ENCODE peak calls at places on chromosomes 16 and 17, in five cellular contexts. D is HepG2, K is NT2/D1, R is H1, A is GM12878. F is an unnamed sample.
A peak's percentile ranks its signal among the peaks of the same experiment; 100 is the strongest.

GRCh38 chr17:40600486-40601046 is 35.3 kb upstream of the CCR7 start:
- DNase-seq in D (no peak), K (no peak), R (no peak), A (no peak), F (no peak)

GRCh38 chr17:50631908-50632571 is 2.6 kb upstream of the ABCC3 start:
- DNase-seq in D (no peak), K (no peak), R (no peak), A (no peak), F (no peak)

GRCh38 chr16:56262148-56262878 is 71.0 kb downstream of the GNAO1 start:
- DNase-seq in D (no peak), K (no peak), R (no peak), A (no peak), F (no peak)

GRCh38 chr17:82495844-82496528 is 23.5 kb upstream of the FOXK2 start:
- DNase-seq in D (peak; percentile 48), K (no peak), R (peak; percentile 23), A (no peak), F (no peak)

GRCh38 chr17:46821482-46822387 is 3.2 kb upstream of the WNT3 start:
- DNase-seq in D (no peak), K (no peak), R (no peak), A (no peak), F (no peak)

GRCh38 chr16:31105677-31106213 is 2.4 kb upstream of the BCKDK start:
- DNase-seq in D (peak; percentile 79), K (peak; percentile 60), R (peak; percentile 41), A (no peak), F (peak; percentile 79)

GRCh38 chr16:30927789-30928378 is 4.5 kb downstream of the FBXL19 start:
- DNase-seq in D (peak; percentile 61), K (peak; percentile 85), R (peak; percentile 85), A (peak; percentile 35), F (peak; percentile 81)

GRCh38 chr17:82845163-82845807 is 5.5 kb upstream of the ZNF750 start:
- DNase-seq in D (no peak), K (no peak), R (no peak), A (no peak), F (no peak)

GRCh38 chr17:80892019-80892855 is 99.4 kb upstream of the CHMP6 start:
- DNase-seq in D (no peak), K (no peak), R (no peak), A (peak; percentile 77), F (peak; percentile 53)

GRCh38 chr17:17590141-17590735 is 1.3 kb downstream of the PEMT start:
- DNase-seq in D (no peak), K (no peak), R (no peak), A (no peak), F (no peak)

GRCh38 chr16:57235128-57236092 is 9.6 kb upstream of the ARL2BP start:
- DNase-seq in D (peak; percentile 29), K (no peak), R (no peak), A (no peak), F (no peak)

GRCh38 chr17:40648326-40648968 is 829 bp upstream of the SMARCE1 start:
- DNase-seq in D (peak; percentile 56), K (no peak), R (no peak), A (no peak), F (peak; percentile 25)

GRCh38 chr17:29587591-29587990 is 1.9 kb downstream of the GIT1 start:
- DNase-seq in D (no peak), K (no peak), R (no peak), A (no peak), F (no peak)

GRCh38 chr17:57638284-57638683 is 106.8 kb downstream of the CCDC182 start:
- DNase-seq in D (no peak), K (no peak), R (no peak), A (no peak), F (no peak)

GRCh38 chr17:57636274-57636673 is 108.8 kb downstream of the CCDC182 start:
- DNase-seq in D (no peak), K (no peak), R (no peak), A (no peak), F (no peak)

GRCh38 chr17:57637668-57638010 is 107.5 kb downstream of the CCDC182 start:
- DNase-seq in D (no peak), K (no peak), R (no peak), A (no peak), F (no peak)

GRCh38 chr17:57634713-57635465 is 110.2 kb downstream of the CCDC182 start:
- DNase-seq in D (no peak), K (no peak), R (no peak), A (no peak), F (no peak)

DNA sequence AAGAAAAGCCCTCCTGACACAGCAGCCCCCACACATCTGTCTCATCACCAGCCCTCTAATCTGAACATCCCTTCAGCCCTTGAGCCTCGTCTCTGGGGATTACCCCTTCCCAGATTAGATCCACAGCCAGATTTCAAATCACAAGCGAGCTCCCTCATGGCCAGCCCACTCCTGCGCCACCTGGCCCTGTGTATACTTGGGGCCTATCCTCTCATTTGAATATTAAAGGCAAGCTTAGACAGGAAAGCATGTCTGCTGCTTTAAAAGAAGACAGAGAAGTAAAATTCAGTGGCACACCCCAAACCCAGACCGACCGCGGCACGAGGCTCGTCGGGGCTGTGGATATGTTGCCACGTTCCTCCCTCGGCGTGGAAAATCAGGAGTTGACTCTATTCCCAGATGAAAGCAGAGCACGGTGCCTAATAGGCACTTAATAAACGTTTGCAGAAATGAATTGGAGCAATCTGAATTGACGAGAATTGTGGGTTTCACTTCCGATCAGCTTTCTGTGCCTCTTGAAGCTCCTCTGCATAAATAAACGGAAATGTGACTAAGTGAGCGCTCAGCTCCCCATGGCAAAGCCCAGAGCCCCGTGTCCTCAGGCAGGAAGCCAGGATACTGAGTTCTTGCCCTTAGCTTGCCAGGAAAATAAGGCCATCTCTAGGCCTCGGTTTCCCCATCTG is 108.0 kb downstream of the CCDC182 start:
- DNase-seq in D (no peak), K (no peak), R (no peak), A (no peak), F (no peak)
- TF ChIP-seq SUZ12 in D (no peak), K (no peak), R (no peak), A (no peak), F (no peak)

GRCh38 chr16:54447606-54448440 is 161.2 kb upstream of the IRX3 start:
- DNase-seq in D (no peak), K (no peak), R (no peak), A (no peak), F (no peak)
- TF ChIP-seq SUZ12 in D (no peak), K (no peak), R (no peak), A (no peak), F (no peak)

GRCh38 chr17:21419299-21420239 is 43.4 kb downstream of the KCNJ12 start:
- DNase-seq in D (no peak), K (no peak), R (no peak), A (no peak), F (no peak)
- TF ChIP-seq SUZ12 in D (no peak), K (no peak), R (no peak), A (no peak), F (no peak)

GRCh38 chr17:14373587-14374259 is 72.8 kb downstream of the HS3ST3B1 start:
- DNase-seq in D (peak; percentile 93), K (no peak), R (no peak), A (no peak), F (no peak)
- TF ChIP-seq SUZ12 in D (no peak), K (no peak), R (no peak), A (no peak), F (no peak)

GRCh38 chr16:53714080-53715050 is 10.4 kb downstream of the FTO start:
- DNase-seq in D (no peak), K (no peak), R (no peak), A (no peak), F (peak; percentile 43)
- TF ChIP-seq SUZ12 in D (no peak), K (no peak), R (no peak), A (no peak), F (no peak)

GRCh38 chr16:81841709-81842108 is 62.6 kb downstream of the PLCG2 start:
- DNase-seq in D (no peak), K (no peak), R (no peak), A (peak; percentile 63), F (no peak)

GRCh38 chr16:81842564-81843242 is 63.6 kb downstream of the PLCG2 start:
- DNase-seq in D (no peak), K (no peak), R (no peak), A (no peak), F (no peak)

GRCh38 chr16:81837312-81837748 is 58.2 kb downstream of the PLCG2 start:
- DNase-seq in D (no peak), K (no peak), R (no peak), A (no peak), F (no peak)

GRCh38 chr16:81836279-81837054 is 57.4 kb downstream of the PLCG2 start:
- DNase-seq in D (no peak), K (no peak), R (no peak), A (peak; percentile 71), F (no peak)

GRCh38 chr16:81838794-81839193 is 59.7 kb downstream of the PLCG2 start:
- DNase-seq in D (no peak), K (no peak), R (no peak), A (peak; percentile 57), F (no peak)
- TF ChIP-seq SUZ12 in D (no peak), K (no peak), R (no peak), A (no peak), F (no peak)

GRCh38 chr16:88886915-88887521 is 20.6 kb upstream of the PABPN1L start:
- DNase-seq in D (no peak), K (no peak), R (no peak), A (no peak), F (no peak)
- TF ChIP-seq SUZ12 in D (no peak), K (no peak), R (no peak), A (no peak), F (no peak)

DNA sequence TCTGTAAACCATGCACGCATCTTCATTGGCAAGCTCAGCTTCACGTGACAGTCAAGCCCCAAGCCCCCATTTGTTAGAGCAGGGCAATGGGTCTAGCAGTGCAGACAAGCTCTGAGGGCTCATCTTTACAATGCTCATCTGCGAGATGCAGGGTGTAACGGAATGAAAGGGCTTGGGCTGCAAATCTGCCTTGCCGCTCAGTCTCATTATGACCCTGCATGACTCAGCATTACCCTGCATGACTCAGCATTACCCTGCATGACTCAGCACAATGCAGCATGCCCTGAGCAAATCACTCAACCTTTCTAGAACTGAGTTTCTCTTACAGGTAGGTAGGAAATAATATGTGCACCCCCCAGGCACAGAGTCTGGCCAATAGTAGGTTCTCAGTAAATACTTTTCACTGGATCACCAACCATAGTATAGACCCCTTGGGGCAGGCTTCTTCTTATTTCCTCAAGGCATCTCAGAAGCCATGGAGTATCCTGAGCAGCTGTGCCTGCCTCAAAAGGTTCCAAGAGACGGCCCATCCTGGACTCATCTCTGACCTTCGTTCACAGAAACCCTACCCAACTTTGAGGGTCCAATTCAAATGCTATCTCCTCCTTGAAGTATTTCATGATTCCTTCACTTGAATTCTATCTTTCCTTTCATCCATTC is 391.3 kb upstream of the CDH5 start:
- DNase-seq in D (no peak), K (peak; percentile 6), R (no peak), A (no peak), F (no peak)
- TF ChIP-seq SUZ12 in D (no peak), K (no peak), R (no peak), A (no peak), F (no peak)